ENCODE peak calls at places on chromosomes 12 and 14, in ten cellular contexts. B is CD8-positive, alpha-beta T cell; F is neural progenitor cell; V is cardiac muscle cell; W is heart left ventricle; M is MM.1S; R is body of pancreas; J is left ventricle myocardium inferior; T is H1; U is psoas muscle. A is an unnamed sample. For H3K36me3, the result is how much of the 10 kb centered on the place peaks cover.

GRCh38 chr14:91284146-91284790 is 39.8 kb upstream of the GPR68 start:
- DNase-seq in B (no peak), F (no peak), V (peak), W (peak), M (no peak), R (no peak), J (no peak), T (no peak), U (no peak), A (no peak)

GRCh38 chr12:110590806-110591326 is 7.7 kb upstream of the PPTC7 start:
- DNase-seq in B (no peak), F (no peak), V (peak), W (no peak), M (peak), R (no peak), J (no peak), T (no peak), U (no peak), A (no peak)

GRCh38 chr12:83666690-83667089 is 980.0 kb downstream of the TMTC2 start:
- DNase-seq in B (no peak), F (no peak), V (no peak), W (no peak), M (no peak), R (no peak), J (no peak), T (no peak), U (no peak), A (no peak)

GRCh38 chr12:19895609-19896008 is 456.3 kb downstream of the AEBP2 start:
- DNase-seq in B (no peak), F (no peak), V (no peak), W (no peak), M (no peak), R (no peak), J (no peak), T (no peak), U (no peak), A (no peak)

GRCh38 chr12:116918464-116918863 is 7.7 kb downstream of the FBXW8 start:
- DNase-seq in B (no peak), F (no peak), V (no peak), W (no peak), M (no peak), R (no peak), J (no peak), T (no peak), U (no peak), A (no peak)

GRCh38 chr12:54523637-54524036 is 25.8 kb upstream of the PDE1B start:
- DNase-seq in B (no peak), F (no peak), V (no peak), W (no peak), M (no peak), R (no peak), J (no peak), T (no peak), U (no peak), A (no peak)

GRCh38 chr12:2092890-2093289 is 40.1 kb downstream of the CACNA1C start:
- DNase-seq in B (no peak), F (no peak), V (peak), W (peak), M (no peak), R (no peak), J (peak), T (no peak), U (no peak), A (no peak)

GRCh38 chr14:24243336-24243836 is 963 bp upstream of the TINF2 start:
- DNase-seq in B (no peak), F (no peak), V (no peak), W (no peak), M (peak), R (peak), J (no peak), T (no peak), U (no peak), A (no peak)

GRCh38 chr14:36316131-36316530 is 4.3 kb downstream of the MBIP start:
- DNase-seq in B (no peak), F (no peak), V (no peak), W (no peak), M (no peak), R (no peak), J (no peak), T (no peak), U (no peak), A (no peak)

DNA sequence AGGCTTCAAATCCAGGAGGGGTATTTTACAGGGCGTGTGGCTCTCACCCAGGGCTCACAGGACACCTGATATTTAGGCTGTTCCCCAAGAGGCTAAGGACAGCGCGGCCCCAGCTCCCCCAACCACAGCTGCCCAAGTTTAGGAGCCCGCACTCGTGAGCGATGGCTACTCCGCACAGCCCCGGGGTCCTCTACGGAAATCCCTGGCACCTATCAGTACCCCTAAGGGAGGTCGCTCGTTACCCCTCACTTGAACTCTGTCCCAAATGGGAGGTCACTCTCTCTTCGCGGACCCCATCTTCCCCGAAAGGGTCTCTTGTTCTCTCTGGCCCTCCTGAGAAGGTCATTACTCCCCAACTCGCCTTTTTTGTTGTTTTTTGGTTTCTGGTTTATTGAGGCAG is 708 bp upstream of the P2RX4 start:
- DNase-seq in B (no peak), F (no peak), V (no peak), W (no peak), M (no peak), R (no peak), J (no peak), T (no peak), U (no peak), A (no peak)
- H3K4me3 ChIP-seq in B (peak), F (peak), V (no peak), W (peak), M (no peak), R (no peak), J (peak), T (no peak), U (peak), A (no peak)

DNA sequence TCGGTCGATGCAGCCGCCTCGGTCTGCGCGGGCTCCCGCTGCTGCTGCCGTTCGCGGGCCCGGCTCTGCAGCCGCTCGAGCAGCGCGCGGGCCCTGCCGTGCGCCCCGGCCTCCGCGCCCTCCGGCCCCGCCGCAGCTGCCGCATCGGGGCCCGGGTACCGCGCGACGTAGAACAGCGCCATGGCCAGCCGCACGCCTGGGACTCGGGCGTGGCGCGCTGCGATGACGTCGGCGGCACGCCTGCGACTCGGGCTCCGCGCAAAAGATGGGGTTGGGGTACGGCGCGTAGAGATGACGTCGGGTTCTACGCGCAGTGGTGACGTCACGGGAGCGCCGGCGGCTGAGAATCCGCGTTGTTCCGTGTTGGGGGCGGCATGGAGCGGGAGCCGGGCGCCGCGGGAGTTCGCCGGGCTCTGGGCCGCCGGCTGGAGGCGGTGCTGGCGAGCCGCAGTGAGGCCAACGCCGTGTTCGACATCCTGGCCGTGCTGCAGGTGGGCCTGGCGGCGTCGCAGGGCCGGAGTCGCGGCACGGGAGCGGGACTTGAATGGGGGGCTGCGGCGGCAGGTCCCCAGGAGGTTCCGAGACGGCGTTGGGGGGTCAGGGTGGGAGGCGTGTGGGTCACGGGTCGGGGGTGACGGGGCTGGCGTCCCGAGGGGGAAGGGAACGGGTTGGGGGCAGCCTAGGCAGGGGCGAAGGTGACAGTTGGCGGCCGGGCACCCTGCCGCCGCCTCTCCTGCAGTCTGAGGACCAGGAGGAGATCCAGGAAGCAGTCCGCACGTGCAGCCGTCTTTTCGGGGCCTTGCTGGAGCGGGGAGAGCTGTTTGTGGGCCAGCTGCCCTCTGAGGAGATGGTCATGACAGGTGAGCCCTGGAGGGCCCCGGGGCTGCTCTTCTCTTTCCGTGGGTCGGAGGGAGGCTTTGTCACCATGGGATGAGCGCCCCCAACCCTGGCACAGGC is at the start of the genes DDX51 and NOC4L:
- DNase-seq in B (peak), F (peak), V (peak), W (peak), M (peak), R (peak), J (peak), T (peak), U (peak), A (peak)
- TF ChIP-seq CTCF in B (no peak), F (no peak), V (no peak), W (no peak), M (no peak), R (peak), J (no peak), T (peak), U (no peak), A (no peak)

DNA sequence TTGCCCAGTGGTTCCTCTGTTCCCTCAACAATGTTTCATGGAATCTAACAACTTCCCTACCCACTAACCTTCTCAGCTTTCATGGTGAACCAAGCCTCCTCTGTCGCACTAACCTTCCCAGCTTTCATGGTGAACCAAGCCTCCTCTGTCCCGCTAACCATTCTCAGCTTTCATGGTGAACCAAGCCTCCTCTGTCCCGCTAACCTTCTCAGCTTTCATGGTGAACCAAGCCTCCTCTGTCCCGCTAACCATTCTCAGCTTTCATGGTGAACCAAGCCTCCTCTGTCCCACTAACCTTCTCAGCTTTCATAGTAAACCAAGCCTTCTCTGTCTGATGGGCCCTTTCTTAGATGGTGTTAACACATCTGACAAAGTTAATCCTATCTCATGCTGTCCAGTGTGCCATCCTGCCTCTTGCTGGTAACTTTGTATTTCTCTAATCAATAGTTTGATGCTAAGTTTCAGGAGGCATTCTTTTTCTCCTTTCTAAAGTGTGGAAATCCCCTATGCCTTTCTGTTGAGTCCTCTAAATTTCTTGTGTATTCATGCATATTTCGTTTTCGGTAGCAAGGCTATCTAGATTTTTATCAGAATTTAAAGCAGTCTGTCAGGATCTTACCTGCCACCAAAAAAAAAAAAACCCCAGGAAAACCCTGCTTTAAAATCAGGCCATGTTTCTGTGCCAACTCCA is 26.8 kb upstream of the KCNK13 start:
- DNase-seq in B (no peak), F (no peak), V (no peak), W (no peak), M (no peak), R (no peak), J (no peak), T (no peak), U (no peak), A (no peak)
- H3K36me3 ChIP-seq in B (under half), F (under half), V (under half), W (under half), M (under half), R (under half), J (under half), T (under half), U (under half), A (under half)

GRCh38 chr12:11486623-11487444 is 91.5 kb upstream of the PRB2 start:
- DNase-seq in B (peak), F (peak), V (peak), W (peak), M (peak), R (peak), J (peak), T (peak), U (peak), A (peak)
- H3K4me3 ChIP-seq in B (no peak), F (no peak), V (no peak), W (no peak), M (no peak), R (no peak), J (no peak), T (no peak), U (no peak), A (no peak)

DNA sequence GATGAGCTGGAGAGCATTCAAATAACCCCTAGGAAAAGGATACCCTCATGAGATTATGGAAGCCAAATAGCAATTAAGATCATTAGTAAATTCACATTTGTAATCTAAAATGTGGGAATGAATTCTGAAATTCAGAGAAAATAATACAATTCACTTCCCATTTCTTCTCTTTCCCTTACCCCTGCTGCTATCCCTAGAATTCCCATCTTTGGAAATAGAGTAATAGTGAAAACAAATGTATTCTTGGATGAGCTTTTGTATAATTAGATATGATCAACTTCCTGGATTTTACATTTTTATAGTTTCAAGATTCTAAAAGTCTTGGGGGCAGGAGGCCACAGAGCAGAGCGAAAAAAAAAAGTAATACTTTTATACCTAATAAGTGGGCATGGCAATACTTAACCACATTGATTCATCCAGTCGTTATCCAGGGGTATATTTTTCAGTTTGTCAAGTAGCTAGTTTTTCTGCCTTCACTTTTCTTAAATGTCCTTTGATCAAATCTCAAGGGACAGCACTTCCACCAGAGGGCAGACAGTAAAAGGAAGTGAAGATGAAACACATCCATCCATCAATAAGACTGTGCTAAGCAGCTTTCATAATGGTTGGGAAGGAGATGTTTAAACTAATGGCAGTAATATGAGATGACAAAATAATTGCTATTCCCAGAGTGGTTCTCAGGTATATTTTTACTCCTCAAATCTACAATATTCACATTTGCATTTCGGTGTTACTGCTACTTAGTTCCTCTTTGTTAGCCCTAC is 401.3 kb downstream of the DIO2 start:
- DNase-seq in B (no peak), F (peak), V (peak), W (no peak), M (peak), R (no peak), J (no peak), T (no peak), U (no peak), A (no peak)
- TF ChIP-seq CTCF in B (no peak), F (peak), V (no peak), W (no peak), M (peak), R (no peak), J (no peak), T (peak), U (peak), A (no peak)

GRCh38 chr14:68638817-68639517 is 153.9 kb downstream of the ZFP36L1 start:
- DNase-seq in B (peak), F (no peak), V (peak), W (no peak), M (no peak), R (no peak), J (no peak), T (peak), U (no peak), A (no peak)
- H3K36me3 ChIP-seq in B (under half), F (under half), V (under half), W (under half), M (under half), R (under half), J (under half), T (under half), U (under half), A (under half)

DNA sequence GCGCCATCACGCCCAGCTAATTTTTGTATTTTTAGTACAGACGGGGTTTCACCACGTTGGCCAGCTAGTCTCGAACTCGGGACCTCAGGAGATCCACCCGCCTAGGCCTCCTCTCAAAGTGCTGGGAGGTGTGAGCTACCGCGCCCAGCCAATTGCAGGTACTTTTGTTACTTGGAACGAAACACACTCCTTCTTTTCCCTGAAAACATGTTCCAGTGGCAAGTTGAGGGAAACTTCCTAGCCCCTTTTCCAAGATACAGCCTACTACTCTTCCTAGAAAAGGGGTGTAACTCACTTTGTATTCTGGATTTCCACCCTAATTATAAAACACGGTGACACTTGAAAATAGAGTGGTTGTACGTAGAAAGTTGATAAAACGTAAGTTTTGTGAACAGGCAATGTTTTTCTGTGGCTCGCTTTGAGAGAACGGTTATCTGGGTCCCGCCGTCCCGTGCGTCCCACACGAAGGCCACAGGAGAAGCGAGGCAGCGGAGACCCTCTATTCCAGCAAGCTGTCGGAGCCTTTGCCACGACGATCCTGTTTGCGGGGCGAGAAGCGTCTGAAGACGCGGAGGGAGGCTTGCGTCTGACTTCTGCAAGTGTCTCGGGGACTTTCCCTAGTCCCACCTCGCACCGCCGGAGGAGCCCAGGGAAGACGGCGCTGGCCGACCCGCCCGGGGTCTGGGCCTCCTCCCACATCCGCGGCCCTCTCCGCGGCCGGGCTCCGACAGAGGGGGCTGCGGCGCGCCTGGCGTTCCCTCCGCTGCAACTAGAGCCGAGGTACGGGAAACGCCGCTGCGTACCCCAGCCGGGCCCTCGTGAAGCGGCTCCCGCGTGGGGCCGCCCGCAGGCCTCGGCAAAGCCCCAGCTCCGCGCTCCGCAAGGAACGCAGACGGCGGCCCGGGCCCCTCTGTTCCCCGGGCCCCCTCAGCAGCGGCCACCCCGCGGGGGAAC is 745 bp downstream of the CDCA4 start:
- DNase-seq in B (peak), F (peak), V (peak), W (no peak), M (peak), R (peak), J (no peak), T (peak), U (peak), A (peak)
- H3K4me3 ChIP-seq in B (peak), F (peak), V (peak), W (peak), M (peak), R (peak), J (peak), T (peak), U (peak), A (peak)

GRCh38 chr14:106308839-106309389 is 782.5 kb downstream of the TMEM121 start:
- DNase-seq in B (peak), F (peak), V (no peak), W (no peak), M (no peak), R (peak), J (no peak), T (peak), U (no peak), A (peak)
- TF ChIP-seq CTCF in B (peak), F (peak), V (peak), W (peak), M (no peak), R (peak), J (peak), T (peak), U (no peak), A (peak)

DNA sequence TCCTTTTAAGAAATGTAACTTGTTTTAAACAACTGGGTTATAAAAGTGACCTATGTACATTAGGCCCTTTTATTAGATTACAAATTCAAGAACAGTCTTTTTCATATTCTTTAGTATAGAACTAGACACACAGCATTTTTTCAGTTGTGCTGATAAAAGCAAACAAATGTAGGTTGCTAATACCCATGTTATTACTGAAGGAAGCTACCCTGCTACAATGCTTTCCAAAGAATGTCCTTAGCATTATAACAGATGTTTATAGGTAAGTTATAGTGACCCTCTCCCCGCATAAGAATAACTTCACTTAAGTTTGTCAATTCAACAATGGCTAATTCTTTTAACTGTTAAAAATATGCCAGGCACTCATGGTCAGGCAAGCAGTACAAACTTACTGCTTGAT is 17.9 kb downstream of the RTRAF start:
- DNase-seq in B (no peak), F (no peak), V (no peak), W (no peak), M (no peak), R (no peak), J (no peak), T (no peak), U (no peak), A (no peak)
- H3K36me3 ChIP-seq in B (half or more), F (under half), V (half or more), W (half or more), M (under half), R (under half), J (half or more), T (under half), U (half or more), A (under half)

DNA sequence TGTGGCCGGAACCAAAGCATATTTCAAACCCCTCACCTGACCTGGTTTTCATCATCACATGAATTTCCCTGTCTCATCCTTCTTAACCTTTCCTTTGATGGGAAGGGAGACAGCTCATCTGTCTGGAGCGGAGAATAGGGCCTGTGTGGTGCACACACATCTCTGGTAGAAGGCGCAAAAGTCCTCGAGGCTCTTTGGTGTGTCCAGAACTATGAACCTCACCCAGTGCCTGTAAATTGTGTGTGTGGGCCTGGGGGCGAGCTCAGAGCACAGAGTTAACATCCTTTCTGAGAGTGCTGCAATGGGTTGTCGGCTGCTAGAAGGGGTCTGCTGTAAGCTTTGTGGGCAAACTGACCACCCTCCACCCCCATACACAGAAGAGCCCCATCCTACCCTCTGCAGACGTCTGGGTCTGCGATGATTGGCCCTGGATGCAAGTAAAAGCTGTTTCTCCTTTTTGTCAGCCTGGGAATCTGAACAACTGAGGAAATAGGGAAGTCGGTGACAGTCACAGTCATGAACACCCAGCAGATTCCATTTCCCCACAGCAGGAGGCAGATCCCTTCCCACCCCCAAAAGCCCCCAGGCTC is 654 bp downstream of the GALNT6 start:
- DNase-seq in B (peak), F (no peak), V (no peak), W (no peak), M (no peak), R (no peak), J (no peak), T (no peak), U (no peak), A (no peak)
- H3K4me3 ChIP-seq in B (peak), F (peak), V (peak), W (peak), M (peak), R (no peak), J (peak), T (peak), U (no peak), A (no peak)